ENCODE peak calls at places on chromosome 7, in nine cellular contexts. S, N, H, Z, P, C, F, Y and G are unnamed samples.

GRCh38 chr7:26061340-26062239 is 90.4 kb upstream of the NFE2L3 start:
- DNase-seq in Z (peak; percentile 95), S (peak; percentile 80), P (peak; percentile 80), N (peak; percentile 86), H (peak; percentile 84), F (peak; percentile 80), C (peak; percentile 62), Y (peak; percentile 72), G (peak; percentile 75)

GRCh38 chr7:87876759-87877234 is 504 bp downstream of the DBF4 start:
- DNase-seq in N (peak; percentile 80), Y (peak; percentile 77), P (peak; percentile 71), C (peak; percentile 88), S (peak; percentile 41), Z (peak; percentile 78), F (no peak), H (peak; percentile 84), G (peak; percentile 72)

GRCh38 chr7:96090756-96091155 is 231.1 kb downstream of the SLC25A13 start:
- DNase-seq in P (no peak), Y (no peak), Z (no peak), H (no peak), C (no peak), F (no peak), S (no peak), N (no peak), G (no peak)

GRCh38 chr7:29866490-29866930 is 60.2 kb downstream of the WIPF3 start:
- DNase-seq in Y (no peak), P (peak; percentile 46), N (peak; percentile 46), C (peak; percentile 72), Z (no peak), F (no peak), S (no peak), H (no peak), G (no peak)

GRCh38 chr7:112970771-112971170 is 115.9 kb downstream of the GPR85 start:
- DNase-seq in S (peak; percentile 11), Y (peak; percentile 11), Z (no peak), H (no peak), C (no peak), F (peak; percentile 4), N (no peak), P (no peak), G (no peak)

GRCh38 chr7:141480953-141481352 is 70.3 kb upstream of the AGK start:
- DNase-seq in S (no peak), P (no peak), H (no peak), Z (no peak), C (no peak), Y (peak; percentile 48), N (no peak), F (no peak), G (no peak)

GRCh38 chr7:46257766-46258448 is 336.8 kb upstream of the IGFBP3 start:
- DNase-seq in Z (no peak), P (no peak), Y (no peak), N (no peak), S (peak; percentile 94), F (peak; percentile 15), H (no peak), C (peak; percentile 96), G (no peak)

GRCh38 chr7:29255839-29256782 is 61.5 kb downstream of the CHN2 start:
- DNase-seq in Z (no peak), H (no peak), C (peak; percentile 10), F (no peak), S (peak; percentile 66), Y (no peak), P (peak; percentile 65), N (peak; percentile 29), G (no peak)

GRCh38 chr7:2567663-2568238 is 9.0 kb downstream of the IQCE start:
- DNase-seq in C (peak; percentile 44), H (peak; percentile 76), N (peak; percentile 52), P (no peak), S (no peak), F (no peak), Y (peak; percentile 69), Z (peak; percentile 76), G (peak; percentile 40)

DNA sequence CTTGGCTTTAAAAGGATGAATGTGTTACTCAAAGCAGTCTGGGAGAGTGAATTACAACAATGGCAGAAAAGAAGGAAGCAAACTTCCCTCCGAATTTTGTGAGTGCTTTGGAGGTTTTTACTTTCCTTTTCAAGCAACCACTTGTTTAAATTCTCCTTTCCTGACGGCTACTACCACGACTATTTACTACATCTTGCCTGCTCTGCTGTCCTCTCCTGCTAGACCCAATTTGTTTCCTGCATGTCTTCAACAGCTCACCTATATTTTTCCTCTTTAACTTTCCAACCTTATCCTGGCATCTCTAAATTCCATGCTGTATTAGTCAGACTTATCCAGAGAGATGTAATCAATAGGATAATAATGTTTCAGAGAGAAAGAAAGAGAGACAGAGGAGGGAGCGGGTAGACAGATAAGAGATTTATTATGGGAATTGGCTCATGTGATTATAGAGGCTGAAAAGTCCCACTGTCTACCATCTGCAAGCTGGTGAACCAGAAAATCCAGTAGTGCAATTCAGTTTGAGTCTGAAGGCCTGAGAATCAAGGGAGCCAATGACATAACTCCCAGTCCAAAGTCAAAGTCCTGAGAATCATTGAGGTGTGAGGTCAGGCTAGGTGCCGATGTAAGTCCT is 42.8 kb upstream of the SLC13A1 start:
- DNase-seq in N (peak; percentile 64), Z (no peak), F (no peak), S (peak; percentile 45), H (no peak), C (no peak), P (peak; percentile 40), Y (peak; percentile 8), G (no peak)
- H2AFZ ChIP-seq in N (no peak overlapping the region), Z (peak overlapping the region; percentile 53), F (no peak overlapping the region), S (peak overlapping the region; percentile 58), H (no peak overlapping the region), C (no peak overlapping the region), P (peak overlapping the region; percentile 84), Y (peak overlapping the region; percentile 44), G (no peak overlapping the region)

DNA sequence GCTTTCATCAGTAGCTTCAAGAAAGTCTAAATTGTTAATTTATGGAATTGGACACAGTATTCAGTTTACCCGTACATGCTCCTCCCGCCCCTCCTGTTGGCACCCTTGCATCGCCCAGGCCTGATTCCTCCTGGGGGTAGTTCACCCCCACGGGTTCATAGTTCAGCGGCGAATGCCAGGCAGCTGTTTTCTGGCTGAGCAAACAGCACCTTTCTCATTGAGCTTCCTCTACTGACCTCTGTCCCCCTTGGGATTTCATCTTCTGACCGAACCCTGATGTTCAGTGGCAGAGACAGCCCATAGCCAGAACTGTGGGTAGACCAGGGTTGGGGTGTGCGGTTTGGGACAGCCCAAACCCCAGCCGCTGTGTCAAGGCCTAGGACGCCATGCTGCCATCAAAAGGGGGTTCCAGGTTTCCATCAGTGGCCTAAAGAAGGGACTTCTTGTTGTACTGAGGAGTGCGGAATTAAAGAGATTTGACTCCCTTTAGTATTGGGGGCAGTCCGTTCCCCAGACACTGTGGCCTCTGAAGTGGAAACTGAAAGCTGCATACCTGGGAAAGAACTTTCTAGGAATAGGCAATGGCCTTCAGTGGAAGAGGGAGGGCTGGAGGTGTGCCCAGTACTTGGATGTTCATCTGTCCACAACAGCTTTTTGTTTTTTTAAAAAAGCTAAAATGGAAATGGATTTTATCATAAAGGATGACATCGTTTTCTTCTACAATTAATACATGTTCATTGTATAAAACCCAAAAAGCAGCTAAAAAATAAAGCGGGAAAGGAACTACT is 19.0 kb downstream of the MDH2 start:
- DNase-seq in Z (no peak), Y (no peak), N (no peak), F (no peak), P (no peak), H (no peak), C (no peak), S (no peak), G (no peak)
- H3K27ac ChIP-seq in Z (no peak overlapping the region), Y (no peak overlapping the region), N (no peak overlapping the region), F (no peak overlapping the region), P (no peak overlapping the region), H (no peak overlapping the region), C (no peak overlapping the region), S (peak overlapping the region; percentile 63), G (no peak overlapping the region)

DNA sequence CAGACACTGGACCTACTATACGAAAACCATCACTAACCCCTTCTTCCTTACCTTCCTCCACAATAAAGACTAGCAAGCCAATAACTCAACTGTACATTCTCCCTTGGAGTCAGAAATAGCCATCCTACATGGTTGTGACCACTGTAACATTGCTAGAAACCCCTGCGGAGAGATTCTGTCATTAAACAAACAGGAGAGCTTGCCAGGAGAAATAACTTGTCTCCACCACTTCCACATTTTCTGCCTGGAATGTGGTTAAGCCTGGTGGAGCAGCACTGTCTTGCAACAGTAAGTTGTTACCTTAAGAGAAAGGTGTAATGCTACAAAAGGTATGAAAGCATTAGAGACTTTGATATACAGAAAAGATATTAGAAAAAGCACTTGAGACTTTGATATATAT is 45.8 kb downstream of the THSD7A start:
- DNase-seq in P (no peak), N (no peak), H (peak; percentile 3), Z (peak; percentile 54), S (peak; percentile 94), Y (no peak), F (no peak), C (no peak), G (no peak)
- TF ChIP-seq EZH2phosphoT487 in P (no peak), N (no peak), H (no peak), Z (no peak), S (no peak), Y (no peak), F (no peak), C (no peak), G (no peak)

GRCh38 chr7:99041526-99041925 is 102.4 kb downstream of the SMURF1 start:
- DNase-seq in H (no peak), C (no peak), Y (no peak), N (peak; percentile 32), P (no peak), F (no peak), Z (no peak), S (no peak), G (no peak)

GRCh38 chr7:99039384-99039891 is 104.5 kb downstream of the SMURF1 start:
- DNase-seq in S (no peak), Y (no peak), H (no peak), P (no peak), N (no peak), Z (no peak), C (no peak), F (no peak), G (no peak)

GRCh38 chr7:99046722-99047121 is 97.2 kb downstream of the SMURF1 start:
- DNase-seq in Z (peak; percentile 23), S (no peak), C (no peak), P (no peak), Y (no peak), F (no peak), N (no peak), H (no peak), G (no peak)

GRCh38 chr7:99040104-99040958 is 103.6 kb downstream of the SMURF1 start:
- DNase-seq in Y (peak; percentile 97), N (peak; percentile 94), F (peak; percentile 68), S (peak; percentile 90), P (peak; percentile 58), H (peak; percentile 93), Z (peak; percentile 96), C (peak; percentile 88), G (peak; percentile 72)

GRCh38 chr7:99042957-99043356 is 101.0 kb downstream of the SMURF1 start:
- DNase-seq in Y (peak; percentile 46), P (no peak), C (no peak), S (peak; percentile 58), H (no peak), N (no peak), Z (no peak), F (no peak), G (no peak)
- H2AFZ ChIP-seq in Y (no peak overlapping the region), P (no peak overlapping the region), C (no peak overlapping the region), S (no peak overlapping the region), H (no peak overlapping the region), N (no peak overlapping the region), Z (no peak overlapping the region), F (no peak overlapping the region), G (no peak overlapping the region)

DNA sequence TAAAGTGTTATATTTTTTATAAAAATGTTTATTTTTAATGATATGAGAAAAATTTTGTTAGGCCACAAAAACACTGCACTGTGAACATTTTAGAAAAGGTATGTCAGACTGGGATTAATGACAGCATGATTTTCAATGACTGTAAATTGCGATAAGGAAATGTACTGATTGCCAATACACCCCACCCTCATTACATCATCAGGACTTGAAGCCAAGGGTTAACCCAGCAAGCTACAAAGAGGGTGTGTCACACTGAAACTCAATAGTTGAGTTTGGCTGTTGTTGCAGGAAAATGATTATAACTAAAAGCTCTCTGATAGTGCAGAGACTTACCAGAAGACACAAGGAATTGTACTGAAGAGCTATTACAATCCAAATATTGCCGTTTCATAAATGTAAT is 64.8 kb upstream of the CAPZA2 start:
- DNase-seq in S (no peak), C (peak; percentile 42), Z (no peak), H (no peak), F (no peak), N (no peak), Y (no peak), P (no peak), G (no peak)
- H3K27ac ChIP-seq in S (no peak overlapping the region), C (no peak overlapping the region), Z (no peak overlapping the region), H (no peak overlapping the region), F (peak overlapping the region; percentile 26), N (peak overlapping the region; percentile 62), Y (no peak overlapping the region), P (no peak overlapping the region), G (no peak overlapping the region)